ENCODE peak calls at places on chromosomes 6 and 20, in six cellular contexts. Q is kidney epithelial cell; W is ascending aorta; I is astrocyte of the cerebellum; L is spleen; N is CD8-positive, alpha-beta T cell. G is an unnamed sample.
A peak's percentile ranks its signal among the peaks of the same experiment; 100 is the strongest.

GRCh38 chr20:34927736-34928135 is 27.9 kb downstream of the GSS start:
- DNase-seq in Q (no peak), W (no peak), I (no peak), L (no peak), N (no peak), G (peak; percentile 78)

GRCh38 chr6:36204068-36204753 is 7.7 kb downstream of the BRPF3 start:
- DNase-seq in Q (no peak), W (no peak), I (no peak), L (no peak), N (peak; percentile 53), G (no peak)

GRCh38 chr6:138107078-138107751 is at the start of gene PERP:
- DNase-seq in Q (no peak), W (peak; percentile 80), I (no peak), L (peak; percentile 89), N (peak; percentile 51), G (peak; percentile 66)

GRCh38 chr6:6688951-6689350 is 100.4 kb downstream of the LY86 start:
- DNase-seq in Q (no peak), W (no peak), I (no peak), L (no peak), N (no peak), G (no peak)

GRCh38 chr20:19620471-19620870 is 137.6 kb upstream of the RIN2 start:
- DNase-seq in Q (no peak), W (no peak), I (no peak), L (no peak), N (no peak), G (no peak)

GRCh38 chr20:50399917-50400704 is 110.1 kb upstream of the PTPN1 start:
- DNase-seq in Q (no peak), W (no peak), I (no peak), L (no peak), N (no peak), G (peak; percentile 72)

GRCh38 chr20:52200870-52201269 is 9.3 kb upstream of the ZFP64 start:
- DNase-seq in Q (no peak), W (no peak), I (no peak), L (no peak), N (no peak), G (peak; percentile 67)

GRCh38 chr6:15088904-15089568 is 156.8 kb upstream of the JARID2 start:
- DNase-seq in Q (no peak), W (no peak), I (no peak), L (no peak), N (no peak), G (no peak)

GRCh38 chr20:41080866-41081265 is 52.2 kb downstream of the TOP1 start:
- DNase-seq in Q (no peak), W (no peak), I (no peak), L (no peak), N (no peak), G (no peak)

GRCh38 chr6:166786704-166787293 is 159.7 kb upstream of the RPS6KA2 start:
- DNase-seq in Q (peak; percentile 29), W (no peak), I (peak; percentile 45), L (no peak), N (no peak), G (peak; percentile 63)

GRCh38 chr6:40330301-40330721 is 256.9 kb downstream of the LRFN2 start:
- DNase-seq in Q (no peak), W (no peak), I (no peak), L (no peak), N (no peak), G (no peak)

GRCh38 chr20:46402236-46402886 is 4.1 kb downstream of the ELMO2 start:
- DNase-seq in Q (no peak), W (no peak), I (peak; percentile 15), L (no peak), N (no peak), G (no peak)

GRCh38 chr6:97669191-97669651 is 386.2 kb upstream of the MMS22L start:
- DNase-seq in Q (no peak), W (no peak), I (peak; percentile 15), L (peak; percentile 78), N (no peak), G (no peak)

GRCh38 chr6:132060591-132060990 is 109.4 kb upstream of the CCN2 start:
- DNase-seq in Q (no peak), W (no peak), I (peak; percentile 31), L (no peak), N (no peak), G (peak; percentile 82)

GRCh38 chr20:48651271-48651670 is 176.5 kb downstream of the PREX1 start:
- DNase-seq in Q (no peak), W (no peak), I (no peak), L (peak; percentile 56), N (no peak), G (no peak)

GRCh38 chr6:57207872-57208271 is 14.2 kb downstream of the RAB23 start:
- DNase-seq in Q (no peak), W (no peak), I (no peak), L (no peak), N (no peak), G (no peak)

GRCh38 chr6:1867197-1867596 is 257.5 kb downstream of the FOXC1 start:
- DNase-seq in Q (no peak), W (no peak), I (no peak), L (no peak), N (no peak), G (no peak)

GRCh38 chr20:967796-968742 is 34.0 kb downstream of the RSPO4 start:
- DNase-seq in Q (no peak), W (no peak), I (no peak), L (no peak), N (no peak), G (peak; percentile 40)

GRCh38 chr6:41288025-41288777 is 1.7 kb upstream of the TREM1 start:
- DNase-seq in Q (no peak), W (no peak), I (no peak), L (no peak), N (no peak), G (peak; percentile 91)

GRCh38 chr6:46510656-46511055 is 19.4 kb upstream of the RCAN2 start:
- DNase-seq in Q (no peak), W (peak; percentile 72), I (peak; percentile 79), L (no peak), N (no peak), G (no peak)

GRCh38 chr6:75065524-75065923 is 140.3 kb downstream of the COL12A1 start:
- DNase-seq in Q (no peak), W (no peak), I (peak; percentile 84), L (no peak), N (no peak), G (no peak)

GRCh38 chr6:74410630-74411029 is 714.6 kb downstream of the CD109 start:
- DNase-seq in Q (no peak), W (no peak), I (peak; percentile 84), L (no peak), N (no peak), G (no peak)

GRCh38 chr6:35590622-35591066 is 77.9 kb upstream of the TULP1 start:
- DNase-seq in Q (no peak), W (peak; percentile 84), I (no peak), L (no peak), N (no peak), G (no peak)

GRCh38 chr6:82690283-82690682 is 326.7 kb downstream of the TPBG start:
- DNase-seq in Q (no peak), W (no peak), I (no peak), L (no peak), N (no peak), G (no peak)

GRCh38 chr20:53438368-53438767 is 155.3 kb downstream of the ZNF217 start:
- DNase-seq in Q (no peak), W (no peak), I (no peak), L (no peak), N (no peak), G (no peak)

GRCh38 chr6:141677598-141678211 is 455.0 kb upstream of the GJE1 start:
- DNase-seq in Q (no peak), W (no peak), I (no peak), L (no peak), N (no peak), G (peak; percentile 38)

GRCh38 chr20:53972179-53972578 is 98.2 kb downstream of the BCAS1 start:
- DNase-seq in Q (no peak), W (no peak), I (no peak), L (no peak), N (no peak), G (peak; percentile 26)

GRCh38 chr6:49541210-49541724 is 9.2 kb upstream of the C6orf141 start:
- DNase-seq in Q (peak; percentile 66), W (no peak), I (peak; percentile 40), L (no peak), N (no peak), G (peak; percentile 96)

GRCh38 chr20:63186528-63187316 is 29.2 kb downstream of the YTHDF1 start:
- DNase-seq in Q (no peak), W (no peak), I (no peak), L (no peak), N (no peak), G (peak; percentile 67)
- TF ChIP-seq CTCF in Q (peak; percentile 22), W (no peak), I (no peak), L (no peak), N (no peak), G (peak; percentile 70)

GRCh38 chr6:158807515-158808441 is 11.4 kb downstream of the EZR start:
- DNase-seq in Q (no peak), W (peak; percentile 47), I (no peak), L (no peak), N (no peak), G (no peak)

GRCh38 chr6:158805698-158806373 is 13.3 kb downstream of the EZR start:
- DNase-seq in Q (no peak), W (peak; percentile 3), I (no peak), L (no peak), N (no peak), G (no peak)

GRCh38 chr6:158799051-158799792 is 19.9 kb downstream of the EZR start:
- DNase-seq in Q (no peak), W (no peak), I (no peak), L (no peak), N (no peak), G (peak; percentile 62)

GRCh38 chr6:158801655-158802294 is 17.4 kb downstream of the EZR start:
- DNase-seq in Q (no peak), W (no peak), I (no peak), L (no peak), N (no peak), G (no peak)

GRCh38 chr6:158803733-158804143 is 15.4 kb downstream of the EZR start:
- DNase-seq in Q (no peak), W (no peak), I (no peak), L (no peak), N (peak; percentile 35), G (peak; percentile 64)
- H3K4me3 ChIP-seq in Q (no peak overlapping the region), W (no peak overlapping the region), I (no peak overlapping the region), L (no peak overlapping the region), N (peak overlapping the region; percentile 40), G (no peak overlapping the region)

DNA sequence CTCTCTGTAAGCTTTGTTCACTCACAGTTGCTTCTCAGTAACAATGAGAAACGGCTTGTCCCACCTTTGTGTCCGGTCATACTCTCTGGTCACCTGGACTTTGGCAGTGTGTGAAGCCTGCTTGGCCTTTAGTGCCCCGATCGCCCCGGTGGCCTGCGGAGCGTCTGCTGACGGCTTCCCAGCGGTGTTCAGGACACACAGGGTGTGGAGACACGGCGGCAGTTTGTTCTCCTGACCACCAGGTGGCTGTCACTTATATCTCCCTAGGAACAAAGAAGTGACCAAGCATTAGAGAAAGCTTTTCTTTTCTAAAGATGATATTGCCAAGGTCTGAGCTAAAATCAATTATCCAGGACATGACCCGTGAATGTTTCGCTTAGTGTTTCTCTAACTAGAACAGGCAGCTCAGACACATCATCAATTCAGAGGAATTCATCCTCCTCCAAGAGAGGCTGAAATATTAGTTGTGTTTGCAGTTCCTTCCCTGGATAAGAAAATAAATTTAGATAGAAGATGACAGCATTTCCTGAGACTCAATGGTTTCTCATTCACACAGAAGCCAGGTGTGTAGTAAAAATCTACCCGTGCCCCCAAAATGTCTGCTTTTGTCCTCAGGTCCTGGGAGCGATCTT is 167.4 kb upstream of the THBS2 start:
- DNase-seq in Q (no peak), W (no peak), I (no peak), L (no peak), N (no peak), G (no peak)
- TF ChIP-seq CTCF in Q (peak; percentile 19), W (no peak), I (peak; percentile 50), L (peak; percentile 41), N (peak; percentile 32), G (peak; percentile 25)

GRCh38 chr6:31658158-31658688 is 2.4 kb downstream of the C6orf47 start:
- DNase-seq in Q (no peak), W (no peak), I (no peak), L (no peak), N (no peak), G (no peak)
- H3K4me3 ChIP-seq in Q (no peak overlapping the region), W (peak overlapping the region; percentile 77), I (no peak overlapping the region), L (no peak overlapping the region), N (no peak overlapping the region), G (no peak overlapping the region)

G was measured in bronchial epithelial cell.